ENCODE peak calls at places on chromosomes 3 and 15, in six cellular contexts. Q is Kasumi-1, F is T-helper 9 cell, D is non-pigmented ciliary epithelial cell, X is GM19239, I is IMR-90. A is an unnamed sample.

GRCh38 chr3:52489453-52489852 is 5.7 kb upstream of the STAB1 start:
- DNase-seq in Q (no peak), F (no peak), D (no peak), X (no peak), I (no peak), A (no peak)

GRCh38 chr15:93983501-93983900 is 247.9 kb upstream of the MCTP2 start:
- DNase-seq in Q (no peak), F (no peak), D (no peak), X (no peak), I (no peak), A (no peak)

GRCh38 chr3:189361103-189361835 is 189.5 kb downstream of the TPRG1 start:
- DNase-seq in Q (no peak), F (no peak), D (no peak), X (no peak), I (no peak), A (no peak)

GRCh38 chr3:181899702-181900101 is 188.0 kb downstream of the SOX2 start:
- DNase-seq in Q (no peak), F (no peak), D (peak), X (no peak), I (no peak), A (no peak)

GRCh38 chr3:136632625-136633081 is 119.5 kb downstream of the STAG1 start:
- DNase-seq in Q (no peak), F (no peak), D (no peak), X (no peak), I (peak), A (no peak)

GRCh38 chr3:107218864-107219269 is 158.4 kb upstream of the CCDC54 start:
- DNase-seq in Q (no peak), F (no peak), D (no peak), X (no peak), I (no peak), A (no peak)

GRCh38 chr3:126358038-126358815 is 1.0 kb upstream of the KLF15 start:
- DNase-seq in Q (no peak), F (no peak), D (no peak), X (no peak), I (no peak), A (no peak)

GRCh38 chr15:71702496-71702895 is 107.9 kb upstream of the NR2E3 start:
- DNase-seq in Q (no peak), F (no peak), D (no peak), X (no peak), I (no peak), A (no peak)

GRCh38 chr3:56192001-56192400 is 276.3 kb downstream of the ERC2 start:
- DNase-seq in Q (no peak), F (no peak), D (no peak), X (no peak), I (no peak), A (no peak)

GRCh38 chr3:133983126-133983525 is 46.6 kb downstream of the SLCO2A1 start:
- DNase-seq in Q (no peak), F (no peak), D (no peak), X (no peak), I (no peak), A (no peak)

GRCh38 chr3:141093971-141094401 is 42.8 kb downstream of the SPSB4 start:
- DNase-seq in Q (no peak), F (no peak), D (no peak), X (no peak), I (no peak), A (no peak)

GRCh38 chr3:188052229-188052965 is 101.6 kb upstream of the LPP start:
- DNase-seq in Q (no peak), F (no peak), D (no peak), X (no peak), I (peak), A (no peak)

GRCh38 chr3:126442099-126442848 is 33.4 kb downstream of the ZXDC start:
- DNase-seq in Q (no peak), F (no peak), D (no peak), X (no peak), I (peak), A (no peak)

GRCh38 chr15:47331796-47332480 is 385.4 kb upstream of the SEMA6D start:
- DNase-seq in Q (no peak), F (no peak), D (no peak), X (no peak), I (peak), A (no peak)

GRCh38 chr15:49490963-49491362 is 67.9 kb downstream of the FGF7 start:
- DNase-seq in Q (no peak), F (no peak), D (no peak), X (no peak), I (peak), A (no peak)

GRCh38 chr3:42503957-42504333 is 1.5 kb downstream of the VIPR1 start:
- DNase-seq in Q (no peak), F (no peak), D (no peak), X (no peak), I (no peak), A (no peak)